ENCODE peak calls at places on chromosomes 7 and 10, in four cellular contexts. I is activated naive CD8-positive, alpha-beta T cell treated with anti-CD3 and anti-CD28 coated beads, Interleukin-2, amount 10 ng/mL, durations not matched to agents 7 days and 5 days; B is NCI-H1092 treated with DMSO at 0.1 percent for 48 hours; L is AG09309. S is an unnamed sample.

GRCh38 chr7:92400013-92400412 is 47.3 kb upstream of the GATAD1 start:
- DNase-seq in I (no peak), B (no peak), L (no peak), S (no peak)

GRCh38 chr7:139246905-139247304 is 15.9 kb downstream of the UBN2 start:
- DNase-seq in I (no peak), B (no peak), L (peak), S (no peak)

GRCh38 chr7:568681-569035 is 49.0 kb upstream of the PDGFA start:
- DNase-seq in I (no peak), B (no peak), L (peak), S (no peak)

GRCh38 chr7:98294326-98294725 is 12.8 kb downstream of the BRI3 start:
- DNase-seq in I (no peak), B (no peak), L (no peak), S (no peak)

GRCh38 chr7:99129536-99129935 is 14.4 kb downstream of the SMURF1 start:
- DNase-seq in I (no peak), B (no peak), L (no peak), S (no peak)

GRCh38 chr10:681670-682318 is 7.7 kb downstream of the DIP2C start:
- DNase-seq in I (no peak), B (no peak), L (no peak), S (no peak)

GRCh38 chr7:29262191-29262917 is 67.8 kb downstream of the CHN2 start:
- DNase-seq in I (no peak), B (no peak), L (no peak), S (no peak)

GRCh38 chr10:70772627-70773026 is 12.6 kb downstream of the TBATA start:
- DNase-seq in I (no peak), B (no peak), L (no peak), S (no peak)